ENCODE peak calls at places on chromosome 21, in eight cellular contexts. X is transverse colon; G is mammary epithelial cell; F is tibial nerve; R is osteoblast; L is CD8-positive, alpha-beta memory T cell; P is right cardiac atrium; U is PC-9. E is an unnamed sample.

GRCh38 chr21:21714396-21714795 is 716.2 kb downstream of the NCAM2 start:
- DNase-seq in P (no peak), R (no peak), X (no peak), U (no peak), L (no peak), G (no peak), F (no peak), E (no peak)

GRCh38 chr21:29376556-29376955 is 77.8 kb downstream of the BACH1 start:
- DNase-seq in U (no peak), P (peak; percentile 79), L (peak; percentile 72), F (no peak), X (peak; percentile 42), G (no peak), R (peak; percentile 34), E (peak; percentile 23)

GRCh38 chr21:16186742-16187141 is 457.0 kb downstream of the USP25 start:
- DNase-seq in R (no peak), L (no peak), G (no peak), P (no peak), U (no peak), F (no peak), X (no peak), E (no peak)

GRCh38 chr21:18716578-18717138 is 313.1 kb upstream of the TMPRSS15 start:
- DNase-seq in F (no peak), G (no peak), R (no peak), P (no peak), L (no peak), X (no peak), U (no peak), E (no peak)

GRCh38 chr21:29771491-29772066 is 168.2 kb downstream of the GRIK1 start:
- DNase-seq in G (peak; percentile 1), R (no peak), P (no peak), U (no peak), L (no peak), X (no peak), F (no peak), E (no peak)

GRCh38 chr21:40685121-40685630 is 161.8 kb downstream of the DSCAM start:
- DNase-seq in U (no peak), F (no peak), X (no peak), P (peak; percentile 49), L (no peak), R (no peak), G (no peak), E (no peak)

GRCh38 chr21:30340714-30341573 is 3.5 kb upstream of the KRTAP27-1 start:
- DNase-seq in L (no peak), R (no peak), X (peak; percentile 41), P (peak; percentile 64), F (no peak), G (peak; percentile 45), U (no peak), E (no peak)

GRCh38 chr21:46636181-46636512 is 673 bp downstream of the PRMT2 start:
- DNase-seq in P (no peak), U (no peak), X (no peak), F (no peak), R (no peak), G (no peak), L (no peak), E (no peak)

GRCh38 chr21:32009263-32009662 is 136.4 kb downstream of the HUNK start:
- DNase-seq in G (no peak), P (no peak), L (no peak), X (no peak), U (no peak), R (no peak), F (no peak), E (no peak)

GRCh38 chr21:29217818-29218252 is 80.9 kb upstream of the BACH1 start:
- DNase-seq in U (peak; percentile 92), R (peak; percentile 39), G (peak; percentile 94), P (no peak), F (no peak), L (no peak), X (no peak), E (no peak)

GRCh38 chr21:41361786-41362604 is at the start of gene MX2:
- DNase-seq in F (peak; percentile 52), R (peak; percentile 92), X (peak; percentile 71), G (no peak), U (peak; percentile 80), P (peak; percentile 92), L (peak; percentile 90), E (peak; percentile 78)

GRCh38 chr21:34796518-34797201 is 127.9 kb downstream of the CLIC6 start:
- DNase-seq in F (no peak), G (no peak), L (no peak), R (no peak), U (no peak), X (no peak), P (no peak), E (no peak)

GRCh38 chr21:28442624-28443023 is 550.1 kb downstream of the LTN1 start:
- DNase-seq in X (no peak), P (no peak), L (no peak), R (peak; percentile 52), F (no peak), G (peak; percentile 14), U (no peak), E (no peak)

DNA sequence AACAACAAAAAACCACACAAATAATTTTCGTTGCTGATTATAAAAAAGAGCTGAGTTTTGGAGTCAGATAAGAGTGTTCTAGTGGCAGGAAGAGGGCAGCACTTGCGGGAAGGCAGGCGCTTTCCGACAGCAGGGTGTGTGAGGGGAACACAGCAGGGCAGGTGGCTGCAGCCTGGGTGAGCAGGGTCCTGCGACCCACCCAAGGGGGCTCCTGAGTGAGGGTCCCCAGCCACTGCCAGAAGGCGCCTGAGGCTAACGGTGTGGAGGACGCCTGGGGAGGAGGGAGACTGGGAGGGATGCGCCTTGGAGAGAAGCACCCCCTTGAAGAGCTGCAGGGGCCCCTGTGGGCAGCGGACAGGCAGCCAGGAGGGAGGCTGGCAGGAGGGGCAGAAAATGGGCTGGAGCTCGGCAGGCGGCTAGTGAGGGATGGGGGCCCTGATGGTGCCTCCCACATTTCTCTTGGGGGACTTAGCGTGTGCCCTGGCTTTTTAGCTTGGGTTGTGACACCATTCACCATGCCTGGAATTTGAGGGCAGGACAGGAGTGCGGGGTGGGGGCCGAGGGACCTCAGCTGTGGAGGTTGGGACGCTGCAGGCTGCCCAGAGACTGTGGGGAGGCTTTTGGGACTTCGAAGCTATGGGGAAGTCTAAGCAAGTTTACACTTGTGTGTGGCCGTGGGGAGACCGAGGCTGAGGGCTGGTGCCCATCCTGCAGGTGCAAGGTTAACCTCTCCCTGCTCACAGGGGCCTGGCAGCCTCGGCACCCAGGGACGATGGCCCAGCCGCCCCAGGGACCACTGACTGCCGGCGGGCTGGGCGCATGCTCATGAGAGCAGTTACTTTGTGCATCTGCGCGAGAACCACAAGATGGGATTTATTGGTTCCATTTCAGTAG is 111.4 kb downstream of the SIK1 start:
- DNase-seq in L (no peak), X (no peak), U (no peak), F (no peak), R (no peak), G (no peak), P (peak; percentile 24), E (no peak)
- H3K4me1 ChIP-seq in L (no peaks in the 10 kb centered on the region), X (peaks cover 10% of the 10 kb centered on the region), U (peaks cover 10% of the 10 kb centered on the region), F (no peaks in the 10 kb centered on the region), R (peaks cover 13% of the 10 kb centered on the region), G (peaks cover 20% of the 10 kb centered on the region), P (no peaks in the 10 kb centered on the region), E (no peaks in the 10 kb centered on the region)

GRCh38 chr21:36639769-36640168 is 59.1 kb upstream of the SIM2 start:
- DNase-seq in U (no peak), L (no peak), X (no peak), G (no peak), F (no peak), R (no peak), P (no peak), E (no peak)
- H3K4me3 ChIP-seq in U (no peak overlapping the region), L (no peak overlapping the region), X (no peak overlapping the region), G (no peak overlapping the region), F (no peak overlapping the region), R (no peak overlapping the region), P (no peak overlapping the region), E (no peak overlapping the region)

GRCh38 chr21:39123375-39123774 is 59.9 kb downstream of the PSMG1 start:
- DNase-seq in X (no peak), L (no peak), P (no peak), F (no peak), G (no peak), U (no peak), R (no peak), E (no peak)

GRCh38 chr21:39118604-39119215 is 64.5 kb downstream of the PSMG1 start:
- DNase-seq in L (no peak), X (no peak), U (no peak), G (no peak), R (no peak), F (no peak), P (no peak), E (no peak)

GRCh38 chr21:39119696-39120290 is 63.5 kb downstream of the PSMG1 start:
- DNase-seq in U (no peak), F (no peak), P (no peak), R (no peak), X (no peak), L (no peak), G (no peak), E (no peak)

GRCh38 chr21:39121600-39122355 is 61.5 kb downstream of the PSMG1 start:
- DNase-seq in L (no peak), P (no peak), U (no peak), X (no peak), F (no peak), G (peak; percentile 48), R (no peak), E (no peak)

GRCh38 chr21:39120876-39121599 is 62.2 kb downstream of the PSMG1 start:
- DNase-seq in X (no peak), F (no peak), U (no peak), R (no peak), L (no peak), G (no peak), P (no peak), E (no peak)
- H3K4me1 ChIP-seq in X (no peaks in the 10 kb centered on the region), F (no peaks in the 10 kb centered on the region), U (no peaks in the 10 kb centered on the region), R (no peaks in the 10 kb centered on the region), L (no peaks in the 10 kb centered on the region), G (no peaks in the 10 kb centered on the region), P (no peaks in the 10 kb centered on the region), E (no peaks in the 10 kb centered on the region)

DNA sequence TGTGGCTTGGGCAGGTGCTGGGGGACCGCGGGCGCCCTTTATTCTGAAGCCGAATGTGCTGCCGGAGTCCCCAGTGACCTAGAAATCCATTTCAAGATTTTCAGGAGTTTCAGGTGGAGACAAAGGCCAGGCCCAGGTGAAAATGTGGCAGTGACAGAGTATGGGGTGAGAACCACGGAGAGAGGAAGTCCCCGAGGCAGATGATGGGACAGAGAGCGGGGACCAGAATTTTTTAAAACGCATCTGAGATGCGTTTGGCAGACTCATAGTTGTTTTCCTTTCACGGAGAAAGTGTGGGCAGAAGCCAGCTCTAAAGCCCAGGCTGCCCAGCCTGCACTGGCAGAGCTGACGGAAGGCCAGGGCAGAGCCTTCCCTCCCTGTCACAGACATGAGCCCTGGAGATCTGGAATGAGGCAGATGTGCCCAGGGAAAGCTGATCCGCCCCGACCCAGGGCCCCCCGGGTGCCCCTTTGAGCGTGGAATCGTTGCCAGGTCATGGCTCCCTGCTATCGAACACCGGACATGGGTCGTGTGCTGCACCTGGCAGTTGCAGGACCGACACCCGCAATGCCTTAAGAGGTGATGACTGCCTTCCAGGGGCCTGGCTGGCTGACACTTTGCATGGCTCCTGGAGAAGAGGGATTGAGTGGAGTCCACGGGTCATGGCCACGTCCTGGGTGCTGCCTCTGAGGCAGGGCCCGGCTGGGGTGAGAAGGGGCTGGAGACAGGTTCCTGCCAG is 6.5 kb upstream of the SLX9 start:
- DNase-seq in R (no peak), L (no peak), G (no peak), P (peak; percentile 47), X (no peak), F (no peak), U (no peak), E (no peak)
- H3K4me3 ChIP-seq in R (peak overlapping the region; percentile 73), L (no peak overlapping the region), G (no peak overlapping the region), P (no peak overlapping the region), X (no peak overlapping the region), F (no peak overlapping the region), U (peak overlapping the region; percentile 54), E (no peak overlapping the region)